ENCODE peak calls at places on chromosome 20, in seven cellular contexts. L, X, N, M, D, I and Y are unnamed samples.

GRCh38 chr20:8449120-8449519 is 317.1 kb downstream of the PLCB1 start:
- DNase-seq in L (no peak), X (no peak), N (no peak), M (no peak), D (no peak), I (no peak), Y (no peak)

GRCh38 chr20:17530716-17531536 is at the start of gene BFSP1:
- DNase-seq in L (peak; percentile 72), X (no peak), N (peak; percentile 52), M (peak; percentile 75), D (peak; percentile 79), I (peak; percentile 69), Y (no peak)

GRCh38 chr20:9442858-9443257 is 71.5 kb upstream of the LAMP5 start:
- DNase-seq in L (no peak), X (no peak), N (no peak), M (no peak), D (no peak), I (no peak), Y (no peak)

GRCh38 chr20:35502352-35502751 is 27.1 kb downstream of the C20orf173 start:
- DNase-seq in L (no peak), X (no peak), N (peak; percentile 85), M (no peak), D (no peak), I (no peak), Y (no peak)

GRCh38 chr20:34511891-34512265 is 4.3 kb upstream of the DYNLRB1 start:
- DNase-seq in L (no peak), X (no peak), N (no peak), M (no peak), D (no peak), I (no peak), Y (no peak)

GRCh38 chr20:51412333-51412761 is 130.2 kb downstream of the NFATC2 start:
- DNase-seq in L (no peak), X (no peak), N (no peak), M (peak; percentile 63), D (peak; percentile 74), I (no peak), Y (no peak)

GRCh38 chr20:53582574-53583351 is 10.9 kb downstream of the ZNF217 start:
- DNase-seq in L (no peak), X (no peak), N (peak; percentile 66), M (no peak), D (no peak), I (no peak), Y (peak; percentile 77)

GRCh38 chr20:39117486-39117885 is 155.3 kb downstream of the DHX35 start:
- DNase-seq in L (no peak), X (no peak), N (no peak), M (no peak), D (no peak), I (no peak), Y (no peak)

GRCh38 chr20:64101731-64102621 is 5.4 kb downstream of the NPBWR2 start:
- DNase-seq in L (no peak), X (no peak), N (peak; percentile 77), M (peak; percentile 74), D (no peak), I (peak; percentile 63), Y (no peak)

GRCh38 chr20:17641993-17642392 is 40.0 kb downstream of the RRBP1 start:
- DNase-seq in L (no peak), X (no peak), N (no peak), M (peak; percentile 54), D (no peak), I (peak; percentile 64), Y (no peak)

GRCh38 chr20:62219101-62219991 is 732 bp downstream of the HRH3 start:
- DNase-seq in L (no peak), X (no peak), N (no peak), M (no peak), D (no peak), I (no peak), Y (no peak)

GRCh38 chr20:49712918-49713778 is 530 bp downstream of the B4GALT5 start:
- DNase-seq in L (peak; percentile 53), X (no peak), N (peak; percentile 61), M (peak; percentile 74), D (peak; percentile 67), I (peak; percentile 68), Y (no peak)

DNA sequence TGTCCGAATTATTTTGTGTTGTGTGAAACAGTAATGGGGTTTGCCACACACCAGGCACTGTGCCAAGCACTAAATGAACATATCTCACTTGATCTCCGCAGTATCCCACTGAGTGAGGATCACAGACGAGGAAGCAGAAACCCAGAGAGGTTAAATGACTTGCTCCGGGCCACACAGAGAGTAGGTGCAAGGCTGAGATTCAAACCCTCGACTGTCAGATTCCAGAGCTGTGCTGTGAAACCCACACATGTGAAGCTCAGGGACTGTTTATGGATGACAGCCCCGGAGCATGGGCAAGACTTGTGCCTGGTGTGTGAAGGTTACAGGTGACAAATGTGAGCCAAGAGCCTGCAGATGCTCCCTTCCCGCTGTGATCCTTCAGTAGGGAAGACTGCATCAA is 87.8 kb upstream of the SIRPA start:
- DNase-seq in L (no peak), X (no peak), N (no peak), M (no peak), D (no peak), I (no peak), Y (no peak)
- TF ChIP-seq CTCF in L (no peak), X (no peak), N (no peak), M (no peak), D (no peak), I (no peak), Y (no peak)

GRCh38 chr20:13659288-13659687 is 20.6 kb upstream of the TASP1 start:
- DNase-seq in L (no peak), X (no peak), N (no peak), M (no peak), D (no peak), I (no peak), Y (no peak)
- H3K27ac ChIP-seq in L (no peak overlapping the region), X (no peak overlapping the region), N (no peak overlapping the region), M (no peak overlapping the region), D (no peak overlapping the region), I (no peak overlapping the region), Y (no peak overlapping the region)

GRCh38 chr20:31862157-31862470 is 8.2 kb downstream of the DUSP15 start:
- DNase-seq in L (no peak), X (no peak), N (no peak), M (no peak), D (no peak), I (no peak), Y (no peak)

GRCh38 chr20:31863296-31864085 is 6.8 kb downstream of the DUSP15 start:
- DNase-seq in L (no peak), X (no peak), N (peak; percentile 38), M (no peak), D (no peak), I (no peak), Y (no peak)

GRCh38 chr20:31860431-31861345 is 9.6 kb downstream of the DUSP15 start:
- DNase-seq in L (no peak), X (no peak), N (peak; percentile 48), M (no peak), D (no peak), I (peak; percentile 20), Y (no peak)

GRCh38 chr20:31861346-31862156 is 8.8 kb downstream of the DUSP15 start:
- DNase-seq in L (peak; percentile 64), X (no peak), N (peak; percentile 74), M (peak; percentile 85), D (no peak), I (peak; percentile 76), Y (no peak)

GRCh38 chr20:31862506-31862905 is 7.8 kb downstream of the DUSP15 start:
- DNase-seq in L (no peak), X (no peak), N (peak; percentile 43), M (no peak), D (no peak), I (no peak), Y (no peak)
- H3K4me3 ChIP-seq in L (no peak overlapping the region), X (no peak overlapping the region), N (no peak overlapping the region), M (no peak overlapping the region), D (no peak overlapping the region), I (no peak overlapping the region), Y (no peak overlapping the region)

GRCh38 chr20:40880063-40880715 is 148.4 kb upstream of the TOP1 start:
- DNase-seq in L (no peak), X (no peak), N (no peak), M (no peak), D (no peak), I (no peak), Y (no peak)
- TF ChIP-seq CTCF in L (no peak), X (no peak), N (no peak), M (no peak), D (no peak), I (no peak), Y (no peak)

DNA sequence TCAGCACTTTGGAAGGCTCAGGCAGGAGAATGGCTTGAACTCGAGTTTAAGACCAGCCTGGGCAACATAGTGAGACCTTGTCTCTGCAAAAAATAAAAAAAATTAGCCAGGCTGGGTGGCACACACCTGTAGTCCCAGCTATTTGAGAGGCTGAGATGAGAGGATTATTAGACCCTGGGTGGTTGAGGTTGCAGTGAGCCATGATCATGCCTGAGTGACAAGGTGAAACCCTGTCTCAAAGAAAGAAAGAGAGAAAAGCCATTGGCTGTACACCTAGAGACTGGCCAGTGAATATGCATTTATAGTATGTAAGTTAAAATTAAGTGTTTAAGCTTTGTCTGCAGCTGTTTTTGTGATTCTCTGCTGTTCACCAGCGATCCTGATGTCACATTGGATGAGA is 6.1 kb downstream of the RBCK1 start:
- DNase-seq in L (no peak), X (no peak), N (no peak), M (no peak), D (no peak), I (no peak), Y (no peak)
- H3K27ac ChIP-seq in L (no peak overlapping the region), X (no peak overlapping the region), N (no peak overlapping the region), M (no peak overlapping the region), D (no peak overlapping the region), I (no peak overlapping the region), Y (no peak overlapping the region)

GRCh38 chr20:43284481-43284880 is 94.8 kb upstream of the PTPRT start:
- DNase-seq in L (no peak), X (no peak), N (no peak), M (no peak), D (no peak), I (no peak), Y (no peak)
- H3K4me3 ChIP-seq in L (no peak overlapping the region), X (no peak overlapping the region), N (no peak overlapping the region), M (no peak overlapping the region), D (no peak overlapping the region), I (no peak overlapping the region), Y (no peak overlapping the region)